ENCODE peak calls at places on chromosomes 1 and 21, in ten cellular contexts. B is mucosa of descending colon; Y is stimulated activated CD8-positive, alpha-beta memory T cell treated with anti-CD3 and anti-CD28 coated beads, Interleukin-12 subunit alpha, Interleukin-12 subunit beta, amount 100 ng/mL, for 4 hours; A is AG09319; W is nephron progenitor cell; T is iPS-NIHi11; C is left ventricle myocardium inferior; E is activated CD8-positive, alpha-beta memory T cell treated with anti-CD3 and anti-CD28 coated beads, Interleukin-2, amount 50 U/mL, for 4 hours; V is HFFc6; R is choroid plexus epithelial cell. I is an unnamed sample.

GRCh38 chr1:173503391-173503790 is 26.3 kb downstream of the PRDX6 start:
- DNase-seq in B (no peak), Y (no peak), A (peak), W (no peak), T (no peak), C (no peak), E (no peak), V (peak), R (peak), I (no peak)

GRCh38 chr1:81834268-81834667 is 33.5 kb downstream of the ADGRL2 start:
- DNase-seq in B (no peak), Y (no peak), A (no peak), W (no peak), T (no peak), C (no peak), E (no peak), V (peak), R (peak), I (no peak)

GRCh38 chr1:27491748-27492700 is 2.1 kb upstream of the WASF2 start:
- DNase-seq in B (no peak), Y (no peak), A (no peak), W (no peak), T (no peak), C (peak), E (no peak), V (no peak), R (no peak), I (peak)

GRCh38 chr1:25651824-25652741 is 35.5 kb downstream of the MAN1C1 start:
- DNase-seq in B (no peak), Y (no peak), A (no peak), W (no peak), T (no peak), C (peak), E (no peak), V (no peak), R (no peak), I (peak)

GRCh38 chr1:236489710-236490377 is 33.9 kb upstream of the LGALS8 start:
- DNase-seq in B (no peak), Y (no peak), A (no peak), W (no peak), T (peak), C (no peak), E (no peak), V (peak), R (peak), I (no peak)

GRCh38 chr1:236282159-236282716 is 480 bp upstream of the ERO1B start:
- DNase-seq in B (no peak), Y (no peak), A (no peak), W (no peak), T (no peak), C (no peak), E (peak), V (peak), R (no peak), I (no peak)

GRCh38 chr21:29164330-29164942 is 34.0 kb downstream of the MAP3K7CL start:
- DNase-seq in B (no peak), Y (no peak), A (peak), W (no peak), T (peak), C (no peak), E (no peak), V (peak), R (peak), I (peak)

GRCh38 chr1:69976896-69977295 is 228.5 kb downstream of the LRRC40 start:
- DNase-seq in B (no peak), Y (no peak), A (no peak), W (no peak), T (no peak), C (no peak), E (no peak), V (no peak), R (peak), I (no peak)